ENCODE peak calls at places on chromosomes 4 and X, in six cellular contexts. One of them, this sample, is unnamed.

GRCh38 chr4:141275834-141276233 is 55.1 kb downstream of the ZNF330 start:
- DNase-seq in AG08395: peak
- DNase-seq in NCI-H524 treated with DMSO at 0.1 percent for 48 hours: no peak
- DNase-seq in NCI-H1105 treated with DMSO at 0.1 percent for 48 hours: no peak
- DNase-seq in NCI-H748 treated with DMSO at 0.1 percent for 48 hours: no peak
- DNase-seq in AG20443: peak
- DNase-seq in this sample: peak

GRCh38 chr4:15501941-15502340 is 32.3 kb downstream of the CC2D2A start:
- DNase-seq in NCI-H1105 treated with DMSO at 0.1 percent for 48 hours: no peak
- DNase-seq in NCI-H748 treated with DMSO at 0.1 percent for 48 hours: no peak
- DNase-seq in AG20443: no peak
- DNase-seq in AG08395: no peak
- DNase-seq in NCI-H524 treated with DMSO at 0.1 percent for 48 hours: no peak
- DNase-seq in this sample: no peak

GRCh38 chr4:169810325-169811323 is 52.9 kb upstream of the HPF1 start:
- DNase-seq in AG20443: peak
- DNase-seq in AG08395: peak
- DNase-seq in NCI-H748 treated with DMSO at 0.1 percent for 48 hours: peak
- DNase-seq in NCI-H524 treated with DMSO at 0.1 percent for 48 hours: no peak
- DNase-seq in NCI-H1105 treated with DMSO at 0.1 percent for 48 hours: peak
- DNase-seq in this sample: peak

GRCh38 chrX:128781506-128781905 is 729.3 kb upstream of the ACTRT1 start:
- DNase-seq in NCI-H748 treated with DMSO at 0.1 percent for 48 hours: peak
- DNase-seq in NCI-H1105 treated with DMSO at 0.1 percent for 48 hours: peak
- DNase-seq in AG08395: no peak
- DNase-seq in NCI-H524 treated with DMSO at 0.1 percent for 48 hours: peak
- DNase-seq in AG20443: no peak
- DNase-seq in this sample: peak

GRCh38 chrX:48522291-48522690 is 683 bp downstream of the EBP start:
- DNase-seq in AG08395: no peak
- DNase-seq in NCI-H1105 treated with DMSO at 0.1 percent for 48 hours: no peak
- DNase-seq in NCI-H524 treated with DMSO at 0.1 percent for 48 hours: no peak
- DNase-seq in AG20443: no peak
- DNase-seq in NCI-H748 treated with DMSO at 0.1 percent for 48 hours: no peak
- DNase-seq in this sample: no peak

GRCh38 chr4:123113193-123113592 is 190.8 kb upstream of the NUDT6 start:
- DNase-seq in NCI-H1105 treated with DMSO at 0.1 percent for 48 hours: no peak
- DNase-seq in NCI-H748 treated with DMSO at 0.1 percent for 48 hours: no peak
- DNase-seq in AG20443: no peak
- DNase-seq in AG08395: no peak
- DNase-seq in NCI-H524 treated with DMSO at 0.1 percent for 48 hours: no peak
- DNase-seq in this sample: no peak

GRCh38 chr4:19982556-19982955 is 269.1 kb upstream of the SLIT2 start:
- DNase-seq in AG08395: peak
- DNase-seq in NCI-H748 treated with DMSO at 0.1 percent for 48 hours: no peak
- DNase-seq in NCI-H524 treated with DMSO at 0.1 percent for 48 hours: no peak
- DNase-seq in NCI-H1105 treated with DMSO at 0.1 percent for 48 hours: no peak
- DNase-seq in AG20443: peak
- DNase-seq in this sample: no peak

GRCh38 chr4:95546866-95547707 is 1.7 kb downstream of the UNC5C start:
- DNase-seq in AG08395: no peak
- DNase-seq in AG20443: no peak
- DNase-seq in NCI-H748 treated with DMSO at 0.1 percent for 48 hours: no peak
- DNase-seq in NCI-H524 treated with DMSO at 0.1 percent for 48 hours: no peak
- DNase-seq in NCI-H1105 treated with DMSO at 0.1 percent for 48 hours: no peak
- DNase-seq in this sample: no peak

GRCh38 chrX:51876441-51876840 is 17.0 kb upstream of the MAGED1 start:
- DNase-seq in NCI-H1105 treated with DMSO at 0.1 percent for 48 hours: no peak
- DNase-seq in AG08395: peak
- DNase-seq in NCI-H524 treated with DMSO at 0.1 percent for 48 hours: no peak
- DNase-seq in AG20443: peak
- DNase-seq in NCI-H748 treated with DMSO at 0.1 percent for 48 hours: no peak
- DNase-seq in this sample: no peak

GRCh38 chr4:14308229-14308651 is 680.7 kb upstream of the BOD1L1 start:
- DNase-seq in AG08395: no peak
- DNase-seq in NCI-H524 treated with DMSO at 0.1 percent for 48 hours: no peak
- DNase-seq in NCI-H1105 treated with DMSO at 0.1 percent for 48 hours: peak
- DNase-seq in AG20443: no peak
- DNase-seq in NCI-H748 treated with DMSO at 0.1 percent for 48 hours: no peak
- DNase-seq in this sample: no peak

GRCh38 chr4:54082168-54082567 is 17.8 kb upstream of the CHIC2 start:
- DNase-seq in NCI-H524 treated with DMSO at 0.1 percent for 48 hours: no peak
- DNase-seq in NCI-H748 treated with DMSO at 0.1 percent for 48 hours: no peak
- DNase-seq in AG08395: peak
- DNase-seq in NCI-H1105 treated with DMSO at 0.1 percent for 48 hours: no peak
- DNase-seq in AG20443: peak
- DNase-seq in this sample: peak

GRCh38 chr4:110850461-110851447 is 227.9 kb upstream of the PITX2 start:
- DNase-seq in AG08395: no peak
- DNase-seq in NCI-H748 treated with DMSO at 0.1 percent for 48 hours: no peak
- DNase-seq in AG20443: no peak
- DNase-seq in NCI-H1105 treated with DMSO at 0.1 percent for 48 hours: no peak
- DNase-seq in NCI-H524 treated with DMSO at 0.1 percent for 48 hours: no peak
- DNase-seq in this sample: peak

GRCh38 chr4:74874785-74875367 is 58.0 kb upstream of the PARM1 start:
- DNase-seq in NCI-H524 treated with DMSO at 0.1 percent for 48 hours: no peak
- DNase-seq in NCI-H748 treated with DMSO at 0.1 percent for 48 hours: peak
- DNase-seq in AG08395: peak
- DNase-seq in NCI-H1105 treated with DMSO at 0.1 percent for 48 hours: peak
- DNase-seq in AG20443: peak
- DNase-seq in this sample: peak

GRCh38 chrX:129493643-129494042 is 29.6 kb downstream of the SMARCA1 start:
- DNase-seq in NCI-H1105 treated with DMSO at 0.1 percent for 48 hours: no peak
- DNase-seq in NCI-H748 treated with DMSO at 0.1 percent for 48 hours: no peak
- DNase-seq in AG08395: peak
- DNase-seq in AG20443: peak
- DNase-seq in NCI-H524 treated with DMSO at 0.1 percent for 48 hours: no peak
- DNase-seq in this sample: no peak

GRCh38 chr4:1202526-1203378 is 30.4 kb upstream of the SPON2 start:
- DNase-seq in NCI-H1105 treated with DMSO at 0.1 percent for 48 hours: no peak
- DNase-seq in AG08395: no peak
- DNase-seq in NCI-H524 treated with DMSO at 0.1 percent for 48 hours: no peak
- DNase-seq in AG20443: no peak
- DNase-seq in NCI-H748 treated with DMSO at 0.1 percent for 48 hours: no peak
- DNase-seq in this sample: no peak

GRCh38 chrX:17655232-17656034 is 81.9 kb upstream of the SCML1 start:
- DNase-seq in AG08395: no peak
- DNase-seq in NCI-H1105 treated with DMSO at 0.1 percent for 48 hours: no peak
- DNase-seq in NCI-H524 treated with DMSO at 0.1 percent for 48 hours: no peak
- DNase-seq in AG20443: peak
- DNase-seq in NCI-H748 treated with DMSO at 0.1 percent for 48 hours: no peak
- DNase-seq in this sample: no peak

GRCh38 chr4:158578476-158578875 is 56.8 kb downstream of the RXFP1 start:
- DNase-seq in AG20443: peak
- DNase-seq in NCI-H1105 treated with DMSO at 0.1 percent for 48 hours: no peak
- DNase-seq in NCI-H524 treated with DMSO at 0.1 percent for 48 hours: no peak
- DNase-seq in AG08395: peak
- DNase-seq in NCI-H748 treated with DMSO at 0.1 percent for 48 hours: no peak
- DNase-seq in this sample: peak

This sample was measured in DMS53.